ENCODE peak calls at places on chromosome 22, in seven cellular contexts. S is amniotic epithelial cell; Z is AG09319; I is activated B cell treated with CpG ODN at 0.5 μM for 24 hours; D is stimulated activated effector memory CD8-positive, alpha-beta T cell treated with anti-CD3 and anti-CD28 coated beads, Interleukin-12 subunit alpha, Interleukin-12 subunit beta, amount 100 ng/mL, for 72 hours; O is omental fat pad; X is activated T-cell treated with anti-CD3 and anti-CD28 coated beads for 48 hours. N is an unnamed sample.

GRCh38 chr22:49137216-49137840 is 690.3 kb downstream of the BRD1 start:
- DNase-seq in S (no peak), D (no peak), X (no peak), Z (no peak), O (no peak), I (no peak), N (no peak)

GRCh38 chr22:37752189-37753061 is 55.3 kb upstream of the GCAT start:
- DNase-seq in S (peak; percentile 94), I (no peak), X (no peak), D (no peak), O (peak; percentile 77), Z (peak; percentile 97), N (peak; percentile 99)

GRCh38 chr22:25318081-25318823 is 98.8 kb downstream of the CRYBB2 start:
- DNase-seq in S (no peak), Z (no peak), O (no peak), X (no peak), I (no peak), D (no peak), N (no peak)

GRCh38 chr22:40232624-40233023 is 54.9 kb downstream of the TNRC6B start:
- DNase-seq in O (no peak), S (no peak), X (no peak), I (no peak), Z (no peak), D (no peak), N (no peak)

GRCh38 chr22:31248965-31249940 is 37.2 kb downstream of the LIMK2 start:
- DNase-seq in Z (no peak), I (no peak), S (peak; percentile 87), O (no peak), X (no peak), D (no peak), N (peak; percentile 85)

GRCh38 chr22:47204002-47204979 is 441.8 kb downstream of the TBC1D22A start:
- DNase-seq in X (no peak), I (no peak), S (no peak), O (no peak), Z (no peak), D (peak; percentile 29), N (no peak)

GRCh38 chr22:29014301-29014700 is 47.3 kb downstream of the C22orf31 start:
- DNase-seq in D (no peak), I (no peak), X (no peak), S (no peak), O (no peak), Z (no peak), N (no peak)

GRCh38 chr22:24430431-24431308 is 3.3 kb downstream of the ADORA2A start:
- DNase-seq in S (no peak), I (no peak), Z (no peak), D (no peak), O (no peak), X (no peak), N (no peak)

GRCh38 chr22:23220485-23221350 is 40.4 kb downstream of the BCR start:
- DNase-seq in X (no peak), I (peak; percentile 39), Z (peak; percentile 50), O (no peak), D (no peak), S (no peak), N (peak; percentile 42)

GRCh38 chr22:43850529-43850928 is 11.8 kb downstream of the SULT4A1 start:
- DNase-seq in X (no peak), D (no peak), I (no peak), S (no peak), Z (no peak), O (no peak), N (no peak)

GRCh38 chr22:36433318-36434231 is 45.8 kb upstream of the MYH9 start:
- DNase-seq in X (no peak), D (no peak), Z (no peak), S (no peak), I (no peak), O (no peak), N (no peak)

GRCh38 chr22:28341001-28341400 is 338.6 kb downstream of the TTC28 start:
- DNase-seq in D (no peak), O (no peak), S (no peak), I (no peak), Z (peak; percentile 5), X (no peak), N (no peak)

GRCh38 chr22:24768537-24769374 is 5.8 kb downstream of the PIWIL3 start:
- DNase-seq in D (peak; percentile 54), S (peak; percentile 19), X (peak; percentile 29), I (no peak), O (peak; percentile 30), Z (peak; percentile 18), N (peak; percentile 74)

GRCh38 chr22:29994027-29994715 is 86.1 kb upstream of the HORMAD2 start:
- DNase-seq in D (no peak), X (no peak), O (no peak), I (no peak), S (peak; percentile 87), Z (no peak), N (peak; percentile 74)

GRCh38 chr22:48823941-48824340 is 1003.7 kb downstream of the BRD1 start:
- DNase-seq in I (no peak), X (no peak), Z (no peak), S (no peak), O (no peak), D (no peak), N (no peak)

GRCh38 chr22:33542153-33542552 is 378.1 kb downstream of the LARGE1 start:
- DNase-seq in I (no peak), X (no peak), D (no peak), Z (no peak), O (no peak), S (no peak), N (peak; percentile 58)

GRCh38 chr22:19942886-19943664 is 1.5 kb upstream of the TXNRD2 start:
- DNase-seq in S (peak; percentile 90), D (no peak), Z (peak; percentile 76), I (no peak), O (no peak), X (no peak), N (peak; percentile 95)

GRCh38 chr22:36360871-36361383 is 26.8 kb downstream of the MYH9 start:
- DNase-seq in S (peak; percentile 85), D (no peak), X (no peak), I (no peak), Z (no peak), O (no peak), N (peak; percentile 84)

GRCh38 chr22:35434061-35434750 is 34.3 kb downstream of the MCM5 start:
- DNase-seq in S (no peak), X (no peak), O (no peak), D (no peak), I (no peak), Z (no peak), N (no peak)

GRCh38 chr22:21713428-21714058 is 22.1 kb downstream of the YPEL1 start:
- DNase-seq in D (no peak), S (no peak), Z (no peak), X (no peak), I (no peak), O (no peak), N (no peak)

GRCh38 chr22:46401370-46401769 is 65.9 kb downstream of the TRMU start:
- DNase-seq in I (no peak), D (no peak), S (no peak), X (no peak), O (no peak), Z (no peak), N (no peak)

GRCh38 chr22:27462190-27462589 is 339.4 kb downstream of the MN1 start:
- DNase-seq in I (no peak), Z (no peak), S (no peak), X (no peak), D (no peak), O (no peak), N (no peak)

GRCh38 chr22:49628351-49629023 is 199.2 kb downstream of the BRD1 start:
- DNase-seq in D (no peak), X (no peak), O (no peak), S (no peak), I (no peak), Z (no peak), N (no peak)

GRCh38 chr22:45638834-45639746 is 32.5 kb upstream of the ATXN10 start:
- DNase-seq in O (peak; percentile 48), D (no peak), X (no peak), I (no peak), Z (peak; percentile 22), S (peak; percentile 62), N (peak; percentile 77)

N was measured in fibroblast of villous mesenchyme.